ENCODE peak calls at places on chromosomes 5 and 9, in six cellular contexts. D is activated T-cell treated with anti-CD3 and anti-CD28 coated beads, Interleukin-2, amount 50 U/mL, for 72 hours; O is naive thymus-derived CD4-positive, alpha-beta T cell; S is NCI-H774; Q is GM23248; P is osteocyte. L is an unnamed sample.

GRCh38 chr9:33263131-33263935 is 1.2 kb downstream of the BAG1 start:
- DNase-seq in D (peak), O (no peak), S (no peak), Q (peak), P (no peak), L (no peak)

GRCh38 chr5:40291338-40291737 is 388.4 kb upstream of the PTGER4 start:
- DNase-seq in D (no peak), O (no peak), S (no peak), Q (peak), P (no peak), L (no peak)

GRCh38 chr5:93188876-93189485 is 392.0 kb downstream of the NR2F1-AS1 start:
- DNase-seq in D (no peak), O (no peak), S (no peak), Q (no peak), P (no peak), L (no peak)

GRCh38 chr5:82225525-82226172 is 52.5 kb downstream of the RPS23 start:
- DNase-seq in D (peak), O (peak), S (peak), Q (peak), P (no peak), L (no peak)

GRCh38 chr9:129319076-129319937 is 141.2 kb upstream of the IER5L start:
- DNase-seq in D (no peak), O (no peak), S (no peak), Q (no peak), P (peak), L (peak)

GRCh38 chr9:14747116-14747515 is 24.6 kb upstream of the CER1 start:
- DNase-seq in D (no peak), O (no peak), S (no peak), Q (no peak), P (no peak), L (no peak)

GRCh38 chr5:94326579-94326978 is 291.8 kb downstream of the KIAA0825 start:
- DNase-seq in D (no peak), O (no peak), S (no peak), Q (no peak), P (no peak), L (no peak)

GRCh38 chr9:3672399-3672798 is 146.6 kb upstream of the RFX3 start:
- DNase-seq in D (no peak), O (no peak), S (no peak), Q (no peak), P (no peak), L (no peak)

GRCh38 chr9:72951520-72952393 is 1.1 kb downstream of the ALDH1A1 start:
- DNase-seq in D (no peak), O (no peak), S (no peak), Q (no peak), P (no peak), L (no peak)

GRCh38 chr5:61139094-61139873 is 23.0 kb downstream of the SMIM15 start:
- DNase-seq in D (no peak), O (no peak), S (no peak), Q (peak), P (no peak), L (no peak)

GRCh38 chr5:115306011-115306530 is 9.6 kb upstream of the CCDC112 start:
- DNase-seq in D (no peak), O (no peak), S (no peak), Q (no peak), P (no peak), L (no peak)

GRCh38 chr9:82057805-82058204 is 69.2 kb downstream of the SPATA31D1 start:
- DNase-seq in D (no peak), O (no peak), S (no peak), Q (peak), P (no peak), L (no peak)

GRCh38 chr9:126000256-126000655 is 253.1 kb downstream of the PBX3 start:
- DNase-seq in D (no peak), O (no peak), S (no peak), Q (no peak), P (no peak), L (peak)

GRCh38 chr9:116334581-116335150 is 181.1 kb downstream of the PAPPA start:
- DNase-seq in D (no peak), O (no peak), S (no peak), Q (no peak), P (no peak), L (no peak)

GRCh38 chr9:81389569-81389993 is 299.8 kb downstream of the TLE1 start:
- DNase-seq in D (no peak), O (no peak), S (no peak), Q (peak), P (no peak), L (no peak)

GRCh38 chr5:179553875-179554274 is 3.5 kb downstream of the RUFY1 start:
- DNase-seq in D (no peak), O (no peak), S (no peak), Q (peak), P (no peak), L (no peak)

GRCh38 chr9:113963017-113963620 is 87.0 kb downstream of the ZNF618 start:
- DNase-seq in D (peak), O (no peak), S (peak), Q (peak), P (no peak), L (no peak)

GRCh38 chr9:134895849-134896833 is 15.5 kb downstream of the FCN2 start:
- DNase-seq in D (no peak), O (no peak), S (no peak), Q (peak), P (peak), L (peak)